ENCODE peak calls at places on chromosomes 16 and 17, in seven cellular contexts. O is mammary epithelial cell, D is neuronal stem cell, G is endothelial cell of umbilical vein, E is GM23338, S is MM.1S, R is PC-9. T is an unnamed sample.
A peak's percentile ranks its signal among the peaks of the same experiment; 100 is the strongest.

GRCh38 chr17:40023590-40024292 is 8.5 kb downstream of the CSF3 start:
- DNase-seq in O (no peak), D (no peak), S (no peak), G (peak; percentile 87), E (no peak), R (no peak), T (no peak)

GRCh38 chr17:27339836-27340550 is 46.1 kb downstream of the WSB1 start:
- DNase-seq in S (no peak), D (no peak), E (no peak), O (peak; percentile 79), R (peak; percentile 86), G (no peak), T (peak; percentile 55)

GRCh38 chr16:88859381-88860091 is 2.6 kb downstream of the TRAPPC2L start:
- DNase-seq in S (no peak), D (no peak), R (no peak), G (no peak), E (no peak), O (no peak), T (no peak)

GRCh38 chr17:79574656-79575055 is 36.2 kb downstream of the RBFOX3 start:
- DNase-seq in S (no peak), R (no peak), E (no peak), O (no peak), G (no peak), D (no peak), T (no peak)

GRCh38 chr16:78773316-78773715 is 673.9 kb downstream of the WWOX start:
- DNase-seq in R (no peak), E (peak; percentile 27), G (no peak), O (no peak), S (no peak), D (no peak), T (no peak)

GRCh38 chr16:727291-727977 is 528 bp downstream of the HAGHL start:
- DNase-seq in E (peak; percentile 71), D (no peak), S (peak; percentile 47), O (no peak), G (no peak), R (peak; percentile 31), T (no peak)

GRCh38 chr16:70635356-70636016 is 10.9 kb upstream of the IL34 start:
- DNase-seq in G (peak; percentile 91), D (peak; percentile 79), R (no peak), S (no peak), O (peak; percentile 65), E (peak; percentile 40), T (no peak)

GRCh38 chr16:4113358-4114256 is 2.6 kb downstream of the ADCY9 start:
- DNase-seq in G (no peak), E (no peak), O (no peak), S (no peak), D (no peak), R (no peak), T (no peak)

GRCh38 chr17:81091134-81091530 is 56.2 kb downstream of the BAIAP2 start:
- DNase-seq in G (no peak), D (no peak), E (no peak), O (no peak), S (no peak), R (no peak), T (no peak)

GRCh38 chr16:73329363-73330306 is 281.7 kb upstream of the ZFHX3 start:
- DNase-seq in O (no peak), G (no peak), E (peak; percentile 60), D (peak; percentile 12), R (no peak), S (no peak), T (no peak)

GRCh38 chr16:89863741-89864391 is 9.5 kb upstream of the TCF25 start:
- DNase-seq in G (peak; percentile 86), E (no peak), R (no peak), O (peak; percentile 63), D (no peak), S (peak; percentile 57), T (peak; percentile 4)

GRCh38 chr16:50261707-50262235 is 4.6 kb upstream of the ADCY7 start:
- DNase-seq in G (no peak), R (no peak), D (no peak), O (no peak), S (no peak), E (no peak), T (no peak)

GRCh38 chr17:77307479-77308198 is 166.9 kb downstream of the SEC14L1 start:
- DNase-seq in O (no peak), G (no peak), E (no peak), S (no peak), D (no peak), R (no peak), T (no peak)

GRCh38 chr17:77306790-77307478 is 166.2 kb downstream of the SEC14L1 start:
- DNase-seq in D (no peak), S (no peak), R (no peak), E (no peak), G (no peak), O (no peak), T (peak; percentile 72)

GRCh38 chr17:77310336-77310735 is 169.6 kb downstream of the SEC14L1 start:
- DNase-seq in E (no peak), S (no peak), R (no peak), O (no peak), D (no peak), G (no peak), T (no peak)

GRCh38 chr17:77311371-77311981 is 170.7 kb downstream of the SEC14L1 start:
- DNase-seq in G (no peak), E (no peak), R (no peak), S (no peak), O (no peak), D (no peak), T (no peak)

GRCh38 chr17:77308768-77309726 is 168.3 kb downstream of the SEC14L1 start:
- DNase-seq in G (no peak), R (no peak), S (no peak), D (no peak), O (peak; percentile 72), E (no peak), T (no peak)
- H2AFZ ChIP-seq in G (no peak overlapping the region), R (no peak overlapping the region), S (no peak overlapping the region), D (no peak overlapping the region), O (no peak overlapping the region), E (no peak overlapping the region), T (no peak overlapping the region)

GRCh38 chr17:76453431-76453743 is 435 bp upstream of the UBE2O start:
- DNase-seq in E (no peak), R (no peak), O (no peak), D (no peak), G (no peak), S (no peak), T (no peak)
- H2AFZ ChIP-seq in E (no peak overlapping the region), R (no peak overlapping the region), O (no peak overlapping the region), D (peak overlapping the region; percentile 94), G (no peak overlapping the region), S (peak overlapping the region; percentile 39), T (no peak overlapping the region)

GRCh38 chr16:20918486-20919239 is 18.1 kb downstream of the LYRM1 start:
- DNase-seq in G (no peak), E (no peak), S (no peak), D (no peak), O (peak; percentile 47), R (no peak), T (no peak)
- H2AFZ ChIP-seq in G (no peak overlapping the region), E (no peak overlapping the region), S (no peak overlapping the region), D (no peak overlapping the region), O (peak overlapping the region; percentile 64), R (no peak overlapping the region), T (no peak overlapping the region)

DNA sequence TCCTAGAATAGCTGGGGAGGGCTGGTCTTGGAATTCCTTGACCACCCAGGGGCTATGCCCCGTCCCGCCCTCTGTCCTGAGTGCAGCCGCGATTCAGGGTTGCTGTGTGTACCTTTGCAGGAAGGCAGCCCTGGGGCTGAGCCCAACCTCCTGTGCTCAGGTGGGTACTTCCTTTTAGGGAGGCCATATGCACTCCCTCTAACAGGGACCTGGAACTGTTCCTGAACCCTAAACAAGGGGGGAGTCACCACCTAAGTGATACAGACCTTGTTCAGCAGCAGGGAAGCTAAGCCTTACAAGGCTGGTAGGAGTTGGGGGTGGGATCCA is 24.6 kb downstream of the LLGL2 start:
- DNase-seq in S (no peak), E (no peak), R (no peak), O (no peak), G (no peak), D (no peak), T (no peak)
- H2AFZ ChIP-seq in S (no peak overlapping the region), E (peak overlapping the region; percentile 89), R (peak overlapping the region; percentile 46), O (peak overlapping the region; percentile 88), G (no peak overlapping the region), D (peak overlapping the region; percentile 74), T (no peak overlapping the region)

GRCh38 chr16:56990407-56991286 is 1.3 kb downstream of the NLRC5 start:
- DNase-seq in D (no peak), R (no peak), S (no peak), G (no peak), O (no peak), E (no peak), T (no peak)
- H2AFZ ChIP-seq in D (no peak overlapping the region), R (peak overlapping the region; percentile 82), S (no peak overlapping the region), G (no peak overlapping the region), O (no peak overlapping the region), E (no peak overlapping the region), T (no peak overlapping the region)

DNA sequence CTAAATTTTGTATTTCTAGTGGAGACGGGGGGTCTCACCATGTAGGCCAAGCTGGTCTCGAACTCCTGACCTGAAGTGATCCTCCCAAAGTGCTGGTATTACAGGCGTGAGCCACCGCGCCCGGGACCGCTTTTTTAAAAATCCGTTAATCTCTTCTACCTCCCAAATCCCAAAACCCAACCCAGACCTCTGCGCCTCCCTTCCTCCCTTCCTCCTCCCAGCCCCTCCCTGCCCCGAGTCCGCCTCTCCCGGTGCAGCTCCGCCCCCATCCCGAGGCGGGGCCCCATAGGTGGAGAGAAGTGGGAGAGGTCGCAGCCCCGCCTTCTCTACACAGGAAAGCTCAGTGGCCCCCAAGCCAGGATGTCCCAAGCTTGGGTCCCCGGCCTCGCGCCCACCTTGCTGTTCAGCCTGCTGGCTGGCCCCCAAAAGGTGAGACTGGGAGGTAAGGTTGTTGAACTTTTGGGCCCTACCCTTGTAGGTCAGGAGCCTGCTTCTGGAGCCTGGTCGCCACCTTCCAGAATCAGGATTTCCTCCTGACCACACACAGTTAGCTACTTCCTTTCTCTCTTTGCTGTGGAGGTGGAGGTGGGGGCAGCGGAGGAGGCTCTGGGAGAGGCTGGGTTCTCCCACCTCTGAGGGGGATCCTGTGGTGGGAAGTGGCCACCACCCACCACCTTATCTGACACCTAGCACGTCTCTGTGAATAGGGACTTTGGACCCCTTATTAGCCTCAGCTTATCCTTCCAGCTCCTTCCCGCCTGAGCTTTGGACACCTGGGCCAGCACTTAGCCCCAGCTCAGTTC is at the start of gene TMEM92:
- DNase-seq in E (peak; percentile 96), R (peak; percentile 71), S (no peak), O (no peak), G (no peak), D (peak; percentile 46), T (peak; percentile 12)
- H2AFZ ChIP-seq in E (peak within 1 kb of the TSS; percentile 98), R (peak within 1 kb of the TSS; percentile 71), S (peak within 1 kb of the TSS; percentile 38), O (peak within 1 kb of the TSS; percentile 97), G (peak within 1 kb of the TSS; percentile 7), D (peak within 1 kb of the TSS; percentile 81), T (peak within 1 kb of the TSS; percentile 50)

GRCh38 chr17:10177131-10177920 is 21.1 kb downstream of the GAS7 start:
- DNase-seq in S (no peak), O (no peak), G (no peak), R (no peak), D (no peak), E (no peak), T (no peak)

GRCh38 chr17:10182785-10183184 is 15.6 kb downstream of the GAS7 start:
- DNase-seq in R (no peak), E (no peak), S (no peak), D (no peak), O (no peak), G (no peak), T (no peak)

GRCh38 chr17:10178789-10179075 is 19.7 kb downstream of the GAS7 start:
- DNase-seq in D (no peak), S (no peak), E (no peak), O (no peak), G (no peak), R (no peak), T (no peak)

GRCh38 chr17:10172778-10173177 is 25.6 kb downstream of the GAS7 start:
- DNase-seq in E (no peak), G (no peak), R (no peak), O (no peak), D (no peak), S (no peak), T (no peak)

GRCh38 chr17:10177921-10178788 is 20.3 kb downstream of the GAS7 start:
- DNase-seq in R (no peak), D (no peak), O (no peak), G (no peak), S (no peak), E (peak; percentile 88), T (peak; percentile 94)
- H2AFZ ChIP-seq in R (no peak overlapping the region), D (no peak overlapping the region), O (no peak overlapping the region), G (no peak overlapping the region), S (no peak overlapping the region), E (no peak overlapping the region), T (no peak overlapping the region)

T was measured in trophoblast cell.